ENCODE peak calls at places on chromosomes 3 and 15, in nine cellular contexts. E is fibroblast of pulmonary artery; W is activated gamma-delta T cell treated with anti-CD3 and anti-CD28 coated beads, Interleukin-2, amount 50 U/mL, for 16 hours; V is GM12891; I is T-helper 22 cell; F is RKO; M is NCI-H2081; X is stimulated activated naive B cell treated with anti-CD40 and anti-IgM and Interleukin-4, amounts not matched to agents 10 μg/mL and 1 μg/mL and 100 μg/mL, for 72 hours; G is tibial artery. C is an unnamed sample.

GRCh38 chr15:97126556-97127233 is 796.2 kb downstream of the NR2F2 start:
- DNase-seq in E (no peak), W (no peak), V (no peak), I (no peak), F (no peak), M (no peak), X (no peak), G (no peak), C (no peak)

GRCh38 chr3:64078966-64079365 is 55.7 kb upstream of the PSMD6 start:
- DNase-seq in E (no peak), W (no peak), V (no peak), I (no peak), F (no peak), M (no peak), X (no peak), G (peak; percentile 24), C (no peak)

GRCh38 chr3:181694805-181695660 is 16.7 kb upstream of the SOX2 start:
- DNase-seq in E (no peak), W (no peak), V (no peak), I (no peak), F (no peak), M (no peak), X (no peak), G (peak; percentile 53), C (peak; percentile 22)

GRCh38 chr15:87874896-87875661 is 381.5 kb downstream of the NTRK3 start:
- DNase-seq in E (peak; percentile 17), W (peak; percentile 0), V (no peak), I (no peak), F (no peak), M (no peak), X (no peak), G (peak; percentile 34), C (no peak)

GRCh38 chr3:79517766-79518413 is 249.9 kb downstream of the ROBO1 start:
- DNase-seq in E (peak; percentile 72), W (no peak), V (no peak), I (no peak), F (peak; percentile 47), M (no peak), X (no peak), G (no peak), C (peak; percentile 72)

GRCh38 chr3:46882377-46883015 is 5.0 kb downstream of the PTH1R start:
- DNase-seq in E (peak; percentile 44), W (no peak), V (peak; percentile 56), I (no peak), F (no peak), M (no peak), X (no peak), G (peak; percentile 44), C (peak; percentile 82)

GRCh38 chr15:68318931-68319909 is 41.7 kb downstream of the FEM1B start:
- DNase-seq in E (no peak), W (no peak), V (no peak), I (no peak), F (no peak), M (no peak), X (no peak), G (no peak), C (no peak)

GRCh38 chr15:101689901-101690300 is 34.4 kb downstream of the TARS3 start:
- DNase-seq in E (peak; percentile 39), W (no peak), V (no peak), I (no peak), F (peak; percentile 40), M (no peak), X (no peak), G (no peak), C (no peak)

C was measured in adipocyte.